ENCODE peak calls at places on chromosomes 4 and X, in six cellular contexts. N is activated T-helper 1 cell treated with anti-CD3 and anti-CD28 coated beads, Interleukin-12 subunit alpha, Interleukin-12 subunit beta, Interleukin-2, Interleukin-4 antibody, amounts not matched to agents 30 ng/mL and 10 ng/mL and 1 ng/mL, durations not matched to agents 14 hours and 24 hours and 36 hours; S is amniotic epithelial cell; Q is iPS DF 19.7; M is stimulated activated CD4-positive, alpha-beta T cell treated with anti-CD3 and anti-CD28 coated beads, Interleukin-15, amount 100 ng/mL, for 1 hour; H is C1 segment of cervical spinal cord. E is an unnamed sample.
A peak's percentile ranks its signal among the peaks of the same experiment; 100 is the strongest.

GRCh38 chr4:81052119-81053068 is 21.9 kb downstream of the BMP3 start:
- DNase-seq in N (no peak), S (peak; percentile 50), Q (no peak), M (no peak), H (no peak), E (peak; percentile 22)

GRCh38 chrX:30971761-30972603 is 82.9 kb upstream of the TAB3 start:
- DNase-seq in N (peak; percentile 7), S (peak; percentile 49), Q (no peak), M (no peak), H (no peak), E (peak; percentile 12)

GRCh38 chr4:53633608-53634007 is 42.3 kb upstream of the LNX1 start:
- DNase-seq in N (no peak), S (peak; percentile 57), Q (no peak), M (no peak), H (no peak), E (no peak)

GRCh38 chr4:120007171-120007894 is 59.3 kb downstream of the MAD2L1 start:
- DNase-seq in N (no peak), S (peak; percentile 96), Q (no peak), M (no peak), H (no peak), E (no peak)

GRCh38 chr4:32462944-32463343 is 1742.8 kb downstream of the PCDH7 start:
- DNase-seq in N (no peak), S (peak; percentile 14), Q (no peak), M (no peak), H (no peak), E (no peak)

GRCh38 chr4:147830987-147831386 is 99.1 kb downstream of the ARHGAP10 start:
- DNase-seq in N (no peak), S (peak; percentile 80), Q (no peak), M (no peak), H (no peak), E (no peak)

GRCh38 chr4:70768301-70768948 is 46.7 kb downstream of the RUFY3 start:
- DNase-seq in N (no peak), S (no peak), Q (no peak), M (no peak), H (no peak), E (no peak)

GRCh38 chr4:19883841-19884240 is 367.9 kb upstream of the SLIT2 start:
- DNase-seq in N (no peak), S (peak; percentile 46), Q (no peak), M (no peak), H (no peak), E (no peak)

GRCh38 chr4:174198396-174199179 is 84.9 kb downstream of the FBXO8 start:
- DNase-seq in N (no peak), S (peak; percentile 86), Q (no peak), M (no peak), H (no peak), E (no peak)

GRCh38 chrX:104310084-104310483 is 55.4 kb upstream of the ESX1 start:
- DNase-seq in N (no peak), S (peak; percentile 39), Q (no peak), M (no peak), H (no peak), E (peak; percentile 2)

GRCh38 chr4:30950737-30951136 is 230.6 kb downstream of the PCDH7 start:
- DNase-seq in N (no peak), S (no peak), Q (no peak), M (no peak), H (no peak), E (no peak)

GRCh38 chr4:139416073-139416673 is 37.7 kb upstream of the RAB33B start:
- DNase-seq in N (peak; percentile 3), S (peak; percentile 45), Q (no peak), M (no peak), H (no peak), E (no peak)

GRCh38 chr4:137043184-137043583 is 489.1 kb downstream of the PCDH18 start:
- DNase-seq in N (no peak), S (no peak), Q (no peak), M (no peak), H (no peak), E (no peak)

GRCh38 chr4:52712991-52713275 is 38.3 kb downstream of the ERVMER34-1 start:
- DNase-seq in N (no peak), S (no peak), Q (no peak), M (no peak), H (no peak), E (no peak)

GRCh38 chr4:173917255-173917960 is 366.1 kb downstream of the FBXO8 start:
- DNase-seq in N (no peak), S (peak; percentile 89), Q (no peak), M (no peak), H (no peak), E (no peak)

GRCh38 chr4:94444771-94445170 is 7.0 kb upstream of the PDLIM5 start:
- DNase-seq in N (no peak), S (no peak), Q (no peak), M (no peak), H (no peak), E (no peak)

E was measured in NCI-H748 treated with DMSO at 0.1 percent for 48 hours.